ENCODE peak calls at places on chromosome 20, in nine cellular contexts. S, O, G, V, K, Z, B, P and A are unnamed samples.

GRCh38 chr20:8721098-8721497 is 347.8 kb upstream of the PLCB4 start:
- DNase-seq in S (no peak), O (peak; percentile 70), G (no peak), V (peak; percentile 20), K (no peak), Z (peak; percentile 15), B (peak; percentile 40), P (no peak), A (peak; percentile 35)

GRCh38 chr20:63084563-63084927 is 77.8 kb upstream of the BHLHE23 start:
- DNase-seq in S (no peak), O (no peak), G (peak; percentile 1), V (no peak), K (peak; percentile 29), Z (no peak), B (peak; percentile 10), P (no peak), A (no peak)

GRCh38 chr20:17543531-17543961 is 12.4 kb upstream of the BFSP1 start:
- DNase-seq in S (no peak), O (peak; percentile 87), G (no peak), V (no peak), K (no peak), Z (no peak), B (no peak), P (peak; percentile 72), A (peak; percentile 34)

GRCh38 chr20:38645980-38646858 is 44.6 kb downstream of the ARHGAP40 start:
- DNase-seq in S (peak; percentile 89), O (peak; percentile 61), G (peak; percentile 81), V (no peak), K (peak; percentile 78), Z (peak; percentile 68), B (peak; percentile 91), P (no peak), A (peak; percentile 43)

GRCh38 chr20:57753332-57754164 is 43.7 kb upstream of the PMEPA1 start:
- DNase-seq in S (no peak), O (no peak), G (no peak), V (no peak), K (no peak), Z (peak; percentile 18), B (no peak), P (no peak), A (no peak)

GRCh38 chr20:571754-572331 is 28.3 kb upstream of the CSNK2A1 start:
- DNase-seq in S (no peak), O (peak; percentile 18), G (peak; percentile 90), V (no peak), K (no peak), Z (peak; percentile 89), B (peak; percentile 60), P (no peak), A (no peak)

GRCh38 chr20:16926626-16927025 is 178.5 kb downstream of the OTOR start:
- DNase-seq in S (no peak), O (no peak), G (no peak), V (no peak), K (no peak), Z (no peak), B (no peak), P (no peak), A (no peak)

GRCh38 chr20:56848561-56848960 is 219.5 kb downstream of the TFAP2C start:
- DNase-seq in S (no peak), O (no peak), G (no peak), V (no peak), K (no peak), Z (no peak), B (no peak), P (no peak), A (no peak)

GRCh38 chr20:33909331-33909921 is 84.3 kb upstream of the RALY start:
- DNase-seq in S (no peak), O (peak; percentile 57), G (no peak), V (no peak), K (no peak), Z (no peak), B (no peak), P (peak; percentile 65), A (peak; percentile 91)

GRCh38 chr20:39264506-39265172 is 302.5 kb downstream of the DHX35 start:
- DNase-seq in S (peak; percentile 7), O (peak; percentile 84), G (peak; percentile 41), V (peak; percentile 52), K (no peak), Z (peak; percentile 54), B (peak; percentile 66), P (peak; percentile 13), A (peak; percentile 69)

DNA sequence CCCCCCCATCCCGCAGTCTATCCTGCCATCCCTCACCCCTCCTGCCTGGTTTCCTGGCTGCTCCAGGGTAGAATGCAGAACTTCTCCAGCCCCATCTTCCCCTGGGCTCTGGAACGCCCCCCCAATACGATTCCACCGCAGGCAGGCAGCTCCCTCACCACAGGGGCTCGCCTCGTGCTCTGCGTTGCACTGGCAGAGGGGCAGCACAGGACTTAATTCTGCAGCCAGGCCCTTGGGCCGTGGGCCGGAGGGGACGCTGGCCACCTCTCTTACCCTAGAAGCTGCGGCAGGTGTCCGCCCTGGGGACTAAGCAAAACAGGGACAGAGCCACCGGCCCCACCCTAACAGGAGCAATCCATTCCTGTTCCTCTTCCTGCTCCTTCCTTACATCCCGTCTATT is 263.9 kb downstream of the CDH4 start:
- DNase-seq in S (no peak), O (no peak), G (no peak), V (no peak), K (no peak), Z (no peak), B (no peak), P (no peak), A (no peak)
- TF ChIP-seq CTCF in S (no peak), O (no peak), G (no peak), V (no peak), K (no peak), Z (no peak), B (no peak), P (no peak), A (no peak)

DNA sequence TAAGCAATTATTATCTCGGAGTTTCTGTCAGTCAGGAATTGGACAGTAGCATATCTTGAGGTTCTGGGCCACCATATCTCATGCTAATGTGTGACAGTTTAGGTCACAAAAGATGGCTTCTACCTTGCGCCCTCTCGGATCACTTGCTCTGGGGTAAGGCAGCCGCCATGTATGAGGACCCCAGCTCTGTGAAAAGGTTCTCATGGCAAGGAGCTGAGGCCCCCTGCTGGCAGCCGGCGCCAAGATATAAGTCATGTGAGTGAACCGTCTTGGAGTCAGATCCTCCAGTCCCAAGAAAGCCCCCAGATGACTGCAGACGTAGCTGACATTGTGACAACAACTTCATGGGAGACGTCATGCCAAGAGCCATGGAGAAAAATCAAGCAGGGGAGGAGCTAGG is 670.8 kb downstream of the KIF16B start:
- DNase-seq in S (no peak), O (no peak), G (no peak), V (no peak), K (no peak), Z (no peak), B (peak; percentile 65), P (no peak), A (no peak)
- TF ChIP-seq CTCF in S (no peak), O (peak; percentile 6), G (no peak), V (no peak), K (peak; percentile 9), Z (no peak), B (peak; percentile 34), P (no peak), A (peak; percentile 21)

GRCh38 chr20:43843965-43844660 is 70.5 kb upstream of the TOX2 start:
- DNase-seq in S (no peak), O (no peak), G (no peak), V (no peak), K (no peak), Z (no peak), B (no peak), P (no peak), A (no peak)

GRCh38 chr20:43843096-43843964 is 71.3 kb upstream of the TOX2 start:
- DNase-seq in S (no peak), O (peak; percentile 98), G (no peak), V (no peak), K (no peak), Z (no peak), B (no peak), P (peak; percentile 44), A (peak; percentile 89)

GRCh38 chr20:43842126-43843020 is 72.3 kb upstream of the TOX2 start:
- DNase-seq in S (no peak), O (peak; percentile 14), G (no peak), V (no peak), K (no peak), Z (no peak), B (no peak), P (no peak), A (no peak)

GRCh38 chr20:43846516-43846905 is 68.1 kb upstream of the TOX2 start:
- DNase-seq in S (no peak), O (no peak), G (no peak), V (no peak), K (no peak), Z (no peak), B (no peak), P (no peak), A (no peak)

GRCh38 chr20:43844778-43845614 is 69.7 kb upstream of the TOX2 start:
- DNase-seq in S (no peak), O (peak; percentile 97), G (peak; percentile 33), V (peak; percentile 86), K (no peak), Z (peak; percentile 25), B (no peak), P (peak; percentile 57), A (peak; percentile 82)
- TF ChIP-seq CTCF in S (no peak), O (peak; percentile 39), G (no peak), V (no peak), K (peak; percentile 17), Z (peak; percentile 40), B (no peak), P (peak; percentile 25), A (peak; percentile 60)

GRCh38 chr20:46111836-46112212 is 6.3 kb upstream of the CD40 start:
- DNase-seq in S (no peak), O (no peak), G (no peak), V (no peak), K (no peak), Z (no peak), B (no peak), P (no peak), A (no peak)

GRCh38 chr20:46111028-46111835 is 6.9 kb upstream of the CD40 start:
- DNase-seq in S (no peak), O (peak; percentile 45), G (no peak), V (no peak), K (no peak), Z (no peak), B (no peak), P (no peak), A (no peak)

GRCh38 chr20:46113071-46113470 is 5.0 kb upstream of the CD40 start:
- DNase-seq in S (no peak), O (no peak), G (no peak), V (no peak), K (no peak), Z (no peak), B (no peak), P (no peak), A (no peak)

GRCh38 chr20:46114449-46114848 is 3.7 kb upstream of the CD40 start:
- DNase-seq in S (no peak), O (no peak), G (no peak), V (no peak), K (no peak), Z (no peak), B (no peak), P (no peak), A (no peak)

DNA sequence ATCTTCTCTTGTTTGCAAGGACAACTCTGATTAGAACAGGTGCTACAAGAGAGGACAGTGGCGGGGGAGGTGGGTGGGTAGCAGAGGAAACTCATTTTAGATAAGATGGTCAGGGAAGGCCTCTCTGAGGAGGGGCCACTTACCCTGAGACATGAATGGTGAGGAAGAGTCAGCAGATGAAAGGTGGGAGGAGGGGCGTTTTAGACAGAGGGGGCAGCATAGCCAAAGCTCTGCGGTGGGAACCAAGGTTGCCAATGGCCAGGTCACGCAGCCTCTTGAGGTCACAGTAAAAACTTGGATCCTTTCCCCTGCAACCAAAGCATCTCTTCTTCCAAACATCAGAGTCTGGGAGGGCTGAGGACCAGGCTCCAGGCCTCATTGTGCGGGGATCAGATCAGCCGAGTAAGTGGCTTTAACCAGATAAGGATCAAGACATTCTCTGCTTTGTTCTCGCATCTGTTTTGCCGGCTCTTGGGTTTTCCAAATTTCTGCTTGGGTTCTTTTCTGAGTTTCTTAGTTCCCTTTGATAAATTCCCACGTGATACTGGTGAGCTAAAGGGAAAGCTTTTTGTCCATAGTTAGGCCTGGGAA is 5.6 kb upstream of the CD40 start:
- DNase-seq in S (no peak), O (no peak), G (no peak), V (no peak), K (no peak), Z (no peak), B (no peak), P (no peak), A (no peak)
- TF ChIP-seq CTCF in S (no peak), O (no peak), G (no peak), V (no peak), K (no peak), Z (no peak), B (no peak), P (no peak), A (no peak)